ENCODE peak calls at places on chromosomes 1 and 21, in seven cellular contexts. U is fibroblast of lung; L is CD8-positive, alpha-beta T cell; S is brain microvascular endothelial cell; Z is endodermal cell; Q is vagina; E is Karpas-422. G is an unnamed sample.

GRCh38 chr1:25875154-25875855 is at the start of gene PAQR7:
- DNase-seq in Z (peak; percentile 90), Q (no peak), U (peak; percentile 71), S (peak; percentile 44), E (peak; percentile 76), L (peak; percentile 56), G (peak; percentile 96)

GRCh38 chr21:39377444-39378050 is 28.7 kb upstream of the HMGN1 start:
- DNase-seq in U (no peak), S (no peak), Q (no peak), L (no peak), Z (peak; percentile 57), E (no peak), G (no peak)

GRCh38 chr1:232162001-232162400 is 467.9 kb downstream of the SIPA1L2 start:
- DNase-seq in Z (no peak), S (no peak), Q (no peak), L (no peak), E (no peak), U (no peak), G (no peak)

GRCh38 chr1:202807367-202807925 is 775 bp downstream of the KDM5B start:
- DNase-seq in S (no peak), E (no peak), U (peak; percentile 37), Z (peak; percentile 74), Q (no peak), L (peak; percentile 48), G (peak; percentile 93)

GRCh38 chr1:22526677-22527076 is 36.6 kb upstream of the EPHA8 start:
- DNase-seq in S (no peak), U (no peak), E (no peak), L (no peak), Z (no peak), Q (no peak), G (peak; percentile 28)

GRCh38 chr1:6423321-6423999 is 1.1 kb upstream of the ESPN start:
- DNase-seq in Q (no peak), U (no peak), L (peak; percentile 66), S (peak; percentile 24), E (peak; percentile 79), Z (peak; percentile 96), G (peak; percentile 96)

GRCh38 chr1:147223740-147224615 is 1.2 kb downstream of the FMO5 start:
- DNase-seq in E (no peak), L (no peak), U (no peak), Z (no peak), S (no peak), Q (no peak), G (no peak)

GRCh38 chr1:246160905-246161304 is 346.2 kb downstream of the SMYD3 start:
- DNase-seq in U (no peak), E (no peak), Z (no peak), Q (no peak), L (no peak), S (no peak), G (no peak)

GRCh38 chr1:112735752-112736151 is 20.6 kb upstream of the PPM1J start:
- DNase-seq in Q (no peak), L (no peak), E (no peak), U (peak; percentile 41), S (peak; percentile 77), Z (no peak), G (no peak)

GRCh38 chr1:200520740-200521139 is 99.8 kb downstream of the KIF14 start:
- DNase-seq in Z (no peak), L (no peak), E (no peak), Q (no peak), S (no peak), U (no peak), G (no peak)

GRCh38 chr1:246091477-246091876 is 415.6 kb downstream of the SMYD3 start:
- DNase-seq in U (no peak), S (no peak), E (no peak), Q (no peak), L (no peak), Z (no peak), G (no peak)

GRCh38 chr1:43600033-43601020 is 49.6 kb upstream of the KDM4A start:
- DNase-seq in L (no peak), Z (peak; percentile 61), S (no peak), E (no peak), U (no peak), Q (no peak), G (peak; percentile 78)

GRCh38 chr1:231781887-231782286 is 155.3 kb downstream of the DISC1 start:
- DNase-seq in L (no peak), Q (no peak), E (peak; percentile 51), Z (no peak), S (no peak), U (no peak), G (no peak)

GRCh38 chr1:26785611-26786436 is 1.9 kb upstream of the PIGV start:
- DNase-seq in L (no peak), S (no peak), Q (no peak), U (peak; percentile 53), E (peak; percentile 63), Z (no peak), G (no peak)

GRCh38 chr1:204335085-204335484 is 24.6 kb downstream of the PLEKHA6 start:
- DNase-seq in Z (no peak), L (no peak), Q (no peak), S (no peak), U (no peak), E (no peak), G (no peak)

GRCh38 chr1:68496680-68497357 is at the start of gene DEPDC1:
- DNase-seq in Z (peak; percentile 99), U (peak; percentile 95), L (peak; percentile 49), Q (peak; percentile 93), E (peak; percentile 96), S (peak; percentile 96), G (peak; percentile 93)

GRCh38 chr1:26220199-26220912 is 13.6 kb upstream of the CEP85 start:
- DNase-seq in L (no peak), U (no peak), E (no peak), Z (no peak), S (no peak), Q (no peak), G (peak; percentile 44)

GRCh38 chr1:46690931-46691411 is 19.3 kb downstream of the TEX38 start:
- DNase-seq in L (no peak), U (no peak), Z (peak; percentile 74), S (no peak), Q (no peak), E (no peak), G (no peak)

DNA sequence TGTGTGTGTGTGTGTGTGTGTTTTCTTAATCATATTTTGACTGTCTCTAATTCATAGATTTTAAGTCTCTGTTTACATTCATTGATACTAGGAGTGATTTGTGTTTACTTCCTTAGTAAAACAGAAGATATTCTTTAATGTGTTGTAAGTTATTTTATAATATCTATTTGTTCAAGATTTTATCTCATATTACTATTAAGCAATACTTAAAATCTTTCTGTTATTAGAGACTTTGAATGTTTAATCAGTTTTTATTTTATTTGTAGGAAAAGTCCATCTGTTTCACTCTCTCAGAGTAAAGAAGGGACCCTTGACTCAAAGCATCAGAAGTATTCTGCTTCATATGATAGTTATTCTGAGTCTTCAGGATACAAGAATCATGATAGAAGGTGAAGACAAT is 89.2 kb downstream of the CEP350 start:
- DNase-seq in Z (no peak), L (no peak), U (no peak), E (no peak), S (no peak), Q (no peak), G (no peak)
- H3K36me3 ChIP-seq in Z (peaks cover 70% of the 10 kb centered on the region), L (peaks cover 13% of the 10 kb centered on the region), U (peaks cover 2% of the 10 kb centered on the region), E (peaks cover 65% of the 10 kb centered on the region), S (peaks cover 15% of the 10 kb centered on the region), Q (peaks cover 48% of the 10 kb centered on the region), G (peaks cover 12% of the 10 kb centered on the region)

GRCh38 chr1:205670611-205671430 is 9.5 kb downstream of the SLC45A3 start:
- DNase-seq in Q (no peak), Z (peak; percentile 90), L (no peak), E (no peak), U (no peak), S (no peak), G (peak; percentile 88)
- H3K4me3 ChIP-seq in Q (no peak overlapping the region), Z (peak overlapping the region; percentile 70), L (no peak overlapping the region), E (no peak overlapping the region), U (no peak overlapping the region), S (no peak overlapping the region), G (no peak overlapping the region)

DNA sequence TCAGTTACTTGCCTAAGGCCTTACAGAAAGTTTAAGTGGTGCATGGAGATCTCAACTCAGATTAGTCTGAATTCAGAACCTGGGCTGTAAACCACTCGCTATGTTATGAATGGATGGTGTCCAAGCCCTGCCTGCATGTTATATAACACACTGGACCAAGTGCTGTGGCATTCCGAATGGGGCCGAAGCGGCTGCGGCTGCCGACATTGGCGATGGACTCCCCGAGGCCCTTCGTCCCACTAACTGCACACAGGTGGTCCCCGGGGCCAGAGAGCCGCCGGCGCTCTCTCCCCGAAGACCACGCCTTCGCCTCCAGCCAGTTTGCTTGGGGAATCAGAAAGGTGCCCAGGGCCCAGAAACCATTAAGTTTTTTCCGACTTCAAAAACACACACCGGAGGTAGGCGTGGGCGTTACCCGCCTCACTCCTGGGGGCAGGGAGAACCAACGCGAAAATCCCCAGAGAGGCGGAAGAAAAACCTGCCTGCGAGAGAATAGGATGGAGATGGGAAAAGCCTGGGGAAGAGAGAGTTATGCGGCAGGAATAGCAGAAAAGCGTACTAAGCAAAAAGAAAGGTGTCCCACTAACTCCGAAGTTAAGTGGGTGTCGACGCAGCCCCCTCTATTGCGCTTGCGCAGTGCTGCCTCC is 561 bp upstream of the TENT5C start:
- DNase-seq in Q (peak; percentile 89), U (no peak), Z (no peak), S (peak; percentile 9), L (no peak), E (no peak), G (no peak)
- H3K27me3 ChIP-seq in Q (no peaks in the 10 kb centered on the region), U (no peaks in the 10 kb centered on the region), Z (peaks cover 43% of the 10 kb centered on the region), S (peaks cover 11% of the 10 kb centered on the region), L (no peaks in the 10 kb centered on the region), E (no peaks in the 10 kb centered on the region), G (peaks cover 37% of the 10 kb centered on the region)

GRCh38 chr21:36369064-36369685 is 16.0 kb upstream of the CHAF1B start:
- DNase-seq in U (no peak), E (no peak), Z (no peak), S (no peak), L (no peak), Q (no peak), G (no peak)
- H3K36me3 ChIP-seq in U (peaks cover 16% of the 10 kb centered on the region), E (peaks cover 32% of the 10 kb centered on the region), Z (peaks cover 91% of the 10 kb centered on the region), S (peaks cover 73% of the 10 kb centered on the region), L (peaks cover 43% of the 10 kb centered on the region), Q (peaks cover 86% of the 10 kb centered on the region), G (peaks cover 26% of the 10 kb centered on the region)

GRCh38 chr1:10806966-10807365 is 10.5 kb upstream of the CASZ1 start:
- DNase-seq in S (no peak), Q (no peak), E (no peak), Z (no peak), L (no peak), U (no peak), G (no peak)
- H3K4me3 ChIP-seq in S (no peak overlapping the region), Q (no peak overlapping the region), E (no peak overlapping the region), Z (no peak overlapping the region), L (no peak overlapping the region), U (no peak overlapping the region), G (no peak overlapping the region)

DNA sequence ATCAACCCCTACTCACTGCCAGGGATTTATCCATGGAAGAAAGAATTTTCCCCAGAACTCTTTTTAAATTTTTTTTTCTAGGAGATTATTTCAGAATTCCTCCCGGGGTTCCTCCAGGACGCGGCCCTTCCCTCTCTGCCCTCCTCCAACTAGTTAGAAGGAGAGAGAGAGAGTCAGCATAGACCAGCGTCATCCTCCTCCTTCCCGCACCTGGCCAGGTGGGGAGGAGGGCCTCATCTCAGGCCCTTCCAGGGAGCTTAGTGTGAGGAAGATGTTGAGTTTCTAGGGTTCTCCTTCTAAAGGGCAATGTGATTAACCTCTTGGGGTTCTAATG is 63.6 kb downstream of the CDK18 start:
- DNase-seq in L (no peak), Z (no peak), E (no peak), S (no peak), Q (no peak), U (no peak), G (peak; percentile 58)
- H3K27me3 ChIP-seq in L (peaks cover 14% of the 10 kb centered on the region), Z (peaks cover 87% of the 10 kb centered on the region), E (no peaks in the 10 kb centered on the region), S (peaks cover 60% of the 10 kb centered on the region), Q (no peaks in the 10 kb centered on the region), U (peaks cover 47% of the 10 kb centered on the region), G (peaks cover 60% of the 10 kb centered on the region)